ENCODE peak calls at places on chromosomes 6 and 20, in eight cellular contexts. N, U, M, A, X, Q, T and E are unnamed samples.

GRCh38 chr6:110055387-110055735 is 77.2 kb downstream of the GPR6 start:
- DNase-seq in N (no peak), U (no peak), M (no peak), A (no peak), X (no peak), Q (no peak), T (no peak), E (no peak)

GRCh38 chr6:44342489-44342888 is at the start of gene SPATS1:
- DNase-seq in N (no peak), U (peak), M (no peak), A (no peak), X (peak), Q (no peak), T (peak), E (no peak)

GRCh38 chr6:41655706-41656668 is 17.7 kb downstream of the MDFI start:
- DNase-seq in N (no peak), U (no peak), M (no peak), A (no peak), X (no peak), Q (no peak), T (no peak), E (peak)

GRCh38 chr6:112367655-112368054 is 20.5 kb downstream of the RFPL4B start:
- DNase-seq in N (no peak), U (no peak), M (no peak), A (no peak), X (no peak), Q (no peak), T (no peak), E (no peak)

GRCh38 chr6:27019651-27020552 is 227.6 kb upstream of the PRSS16 start:
- DNase-seq in N (peak), U (peak), M (peak), A (peak), X (peak), Q (peak), T (peak), E (peak)

GRCh38 chr6:157427969-157428368 is 47.0 kb downstream of the ZDHHC14 start:
- DNase-seq in N (no peak), U (no peak), M (no peak), A (peak), X (no peak), Q (no peak), T (no peak), E (no peak)

GRCh38 chr6:15389079-15389758 is 143.3 kb downstream of the JARID2 start:
- DNase-seq in N (no peak), U (no peak), M (peak), A (peak), X (no peak), Q (no peak), T (peak), E (no peak)

GRCh38 chr20:48486065-48486464 is 341.7 kb downstream of the PREX1 start:
- DNase-seq in N (no peak), U (no peak), M (no peak), A (no peak), X (no peak), Q (no peak), T (no peak), E (no peak)

GRCh38 chr6:30800876-30801275 is 56.5 kb upstream of the IER3 start:
- DNase-seq in N (no peak), U (no peak), M (no peak), A (no peak), X (no peak), Q (peak), T (peak), E (no peak)

GRCh38 chr6:89145461-89145961 is 344 bp upstream of the PM20D2 start:
- DNase-seq in N (no peak), U (no peak), M (peak), A (peak), X (no peak), Q (no peak), T (no peak), E (no peak)

GRCh38 chr6:155377061-155377460 is 62.8 kb upstream of the TFB1M start:
- DNase-seq in N (no peak), U (no peak), M (peak), A (no peak), X (no peak), Q (no peak), T (no peak), E (no peak)

GRCh38 chr6:122683996-122684651 is 73.9 kb downstream of the PKIB start:
- DNase-seq in N (no peak), U (no peak), M (no peak), A (no peak), X (no peak), Q (no peak), T (no peak), E (no peak)

GRCh38 chr6:149683256-149683860 is 34.5 kb downstream of the LATS1 start:
- DNase-seq in N (no peak), U (no peak), M (no peak), A (no peak), X (no peak), Q (no peak), T (no peak), E (no peak)

GRCh38 chr20:58921564-58921963 is 59.5 kb upstream of the NELFCD start:
- DNase-seq in N (peak), U (no peak), M (peak), A (no peak), X (no peak), Q (no peak), T (no peak), E (no peak)

GRCh38 chr20:1567392-1568165 is 10.1 kb upstream of the SIRPD start:
- DNase-seq in N (no peak), U (no peak), M (no peak), A (no peak), X (no peak), Q (peak), T (no peak), E (no peak)

GRCh38 chr20:64038579-64039292 is 2.8 kb downstream of the C20orf204 start:
- DNase-seq in N (no peak), U (peak), M (peak), A (peak), X (peak), Q (peak), T (peak), E (peak)

GRCh38 chr20:64041781-64042771 is 6.1 kb downstream of the C20orf204 start:
- DNase-seq in N (no peak), U (no peak), M (no peak), A (peak), X (no peak), Q (no peak), T (no peak), E (no peak)

GRCh38 chr6:101931766-101932165 is 538.3 kb downstream of the GRIK2 start:
- DNase-seq in N (no peak), U (no peak), M (no peak), A (no peak), X (no peak), Q (no peak), T (no peak), E (no peak)

GRCh38 chr6:22826961-22827360 is 257.6 kb downstream of the HDGFL1 start:
- DNase-seq in N (no peak), U (no peak), M (no peak), A (no peak), X (no peak), Q (peak), T (no peak), E (no peak)